ENCODE peak calls at places on chromosomes 12 and 14, in six cellular contexts. One of them, this sample, is unnamed.
A peak's percentile ranks its signal among the peaks of the same experiment; 100 is the strongest.

GRCh38 chr12:121128908-121129704 is 3.6 kb upstream of the P2RX7 start:
- DNase-seq in AG08395: peak; percentile 52
- DNase-seq in glutamatergic neuron: no peak
- DNase-seq in stimulated activated naive B cell treated with anti-CD40 and anti-IgM and Interleukin-4, amounts not matched to agents 10 μg/mL and 1 μg/mL and 100 μg/mL, for 72 hours: peak; percentile 80
- DNase-seq in M059J: peak; percentile 73
- DNase-seq in epithelial cell of esophagus: no peak
- DNase-seq in this sample: peak; percentile 89

GRCh38 chr14:54567634-54568561 is 970 bp downstream of the SAMD4A start:
- DNase-seq in AG08395: no peak
- DNase-seq in glutamatergic neuron: peak; percentile 67
- DNase-seq in stimulated activated naive B cell treated with anti-CD40 and anti-IgM and Interleukin-4, amounts not matched to agents 10 μg/mL and 1 μg/mL and 100 μg/mL, for 72 hours: peak; percentile 61
- DNase-seq in M059J: peak; percentile 64
- DNase-seq in epithelial cell of esophagus: peak; percentile 48
- DNase-seq in this sample: peak; percentile 75

GRCh38 chr12:131362290-131363211 is 348.3 kb upstream of the SFSWAP start:
- DNase-seq in AG08395: no peak
- DNase-seq in glutamatergic neuron: no peak
- DNase-seq in stimulated activated naive B cell treated with anti-CD40 and anti-IgM and Interleukin-4, amounts not matched to agents 10 μg/mL and 1 μg/mL and 100 μg/mL, for 72 hours: no peak
- DNase-seq in M059J: no peak
- DNase-seq in epithelial cell of esophagus: no peak
- DNase-seq in this sample: no peak

GRCh38 chr12:75720807-75721206 is 209.4 kb upstream of the KRR1 start:
- DNase-seq in AG08395: no peak
- DNase-seq in glutamatergic neuron: no peak
- DNase-seq in stimulated activated naive B cell treated with anti-CD40 and anti-IgM and Interleukin-4, amounts not matched to agents 10 μg/mL and 1 μg/mL and 100 μg/mL, for 72 hours: no peak
- DNase-seq in M059J: peak; percentile 70
- DNase-seq in epithelial cell of esophagus: peak; percentile 89
- DNase-seq in this sample: no peak

GRCh38 chr12:120012067-120012621 is 23.1 kb downstream of the BICDL1 start:
- DNase-seq in AG08395: no peak
- DNase-seq in glutamatergic neuron: peak; percentile 32
- DNase-seq in stimulated activated naive B cell treated with anti-CD40 and anti-IgM and Interleukin-4, amounts not matched to agents 10 μg/mL and 1 μg/mL and 100 μg/mL, for 72 hours: peak; percentile 86
- DNase-seq in M059J: peak; percentile 89
- DNase-seq in epithelial cell of esophagus: peak; percentile 24
- DNase-seq in this sample: no peak

GRCh38 chr12:5447329-5447728 is 15.4 kb downstream of the NTF3 start:
- DNase-seq in AG08395: no peak
- DNase-seq in glutamatergic neuron: no peak
- DNase-seq in stimulated activated naive B cell treated with anti-CD40 and anti-IgM and Interleukin-4, amounts not matched to agents 10 μg/mL and 1 μg/mL and 100 μg/mL, for 72 hours: no peak
- DNase-seq in M059J: no peak
- DNase-seq in epithelial cell of esophagus: no peak
- DNase-seq in this sample: no peak

GRCh38 chr12:51873251-51873994 is 14.5 kb upstream of the ANKRD33 start:
- DNase-seq in AG08395: no peak
- DNase-seq in glutamatergic neuron: peak; percentile 17
- DNase-seq in stimulated activated naive B cell treated with anti-CD40 and anti-IgM and Interleukin-4, amounts not matched to agents 10 μg/mL and 1 μg/mL and 100 μg/mL, for 72 hours: no peak
- DNase-seq in M059J: no peak
- DNase-seq in epithelial cell of esophagus: no peak
- DNase-seq in this sample: no peak

GRCh38 chr12:10310926-10311705 is 3.4 kb downstream of the KLRD1 start:
- DNase-seq in AG08395: no peak
- DNase-seq in glutamatergic neuron: no peak
- DNase-seq in stimulated activated naive B cell treated with anti-CD40 and anti-IgM and Interleukin-4, amounts not matched to agents 10 μg/mL and 1 μg/mL and 100 μg/mL, for 72 hours: no peak
- DNase-seq in M059J: peak; percentile 13
- DNase-seq in epithelial cell of esophagus: peak; percentile 58
- DNase-seq in this sample: no peak

GRCh38 chr12:47071241-47071852 is 8.1 kb upstream of the PCED1B start:
- DNase-seq in AG08395: no peak
- DNase-seq in glutamatergic neuron: no peak
- DNase-seq in stimulated activated naive B cell treated with anti-CD40 and anti-IgM and Interleukin-4, amounts not matched to agents 10 μg/mL and 1 μg/mL and 100 μg/mL, for 72 hours: no peak
- DNase-seq in M059J: peak; percentile 45
- DNase-seq in epithelial cell of esophagus: peak; percentile 26
- DNase-seq in this sample: no peak

GRCh38 chr12:27333311-27334009 is 824 bp downstream of the BMAL2 start:
- DNase-seq in AG08395: peak; percentile 9
- DNase-seq in glutamatergic neuron: peak; percentile 40
- DNase-seq in stimulated activated naive B cell treated with anti-CD40 and anti-IgM and Interleukin-4, amounts not matched to agents 10 μg/mL and 1 μg/mL and 100 μg/mL, for 72 hours: peak; percentile 62
- DNase-seq in M059J: peak; percentile 44
- DNase-seq in epithelial cell of esophagus: peak; percentile 62
- DNase-seq in this sample: peak; percentile 90

GRCh38 chr14:104776961-104777807 is 18.4 kb downstream of the AKT1 start:
- DNase-seq in AG08395: no peak
- DNase-seq in glutamatergic neuron: no peak
- DNase-seq in stimulated activated naive B cell treated with anti-CD40 and anti-IgM and Interleukin-4, amounts not matched to agents 10 μg/mL and 1 μg/mL and 100 μg/mL, for 72 hours: no peak
- DNase-seq in M059J: no peak
- DNase-seq in epithelial cell of esophagus: no peak
- DNase-seq in this sample: no peak

GRCh38 chr12:41903014-41903702 is 241.5 kb downstream of the GXYLT1 start:
- DNase-seq in AG08395: no peak
- DNase-seq in glutamatergic neuron: no peak
- DNase-seq in stimulated activated naive B cell treated with anti-CD40 and anti-IgM and Interleukin-4, amounts not matched to agents 10 μg/mL and 1 μg/mL and 100 μg/mL, for 72 hours: no peak
- DNase-seq in M059J: no peak
- DNase-seq in epithelial cell of esophagus: no peak
- DNase-seq in this sample: no peak

GRCh38 chr14:101879212-101880015 is 85.0 kb upstream of the DYNC1H1 start:
- DNase-seq in AG08395: no peak
- DNase-seq in glutamatergic neuron: no peak
- DNase-seq in stimulated activated naive B cell treated with anti-CD40 and anti-IgM and Interleukin-4, amounts not matched to agents 10 μg/mL and 1 μg/mL and 100 μg/mL, for 72 hours: no peak
- DNase-seq in M059J: no peak
- DNase-seq in epithelial cell of esophagus: no peak
- DNase-seq in this sample: no peak

GRCh38 chr14:36293824-36294223 is 26.6 kb downstream of the MBIP start:
- DNase-seq in AG08395: no peak
- DNase-seq in glutamatergic neuron: no peak
- DNase-seq in stimulated activated naive B cell treated with anti-CD40 and anti-IgM and Interleukin-4, amounts not matched to agents 10 μg/mL and 1 μg/mL and 100 μg/mL, for 72 hours: no peak
- DNase-seq in M059J: peak; percentile 30
- DNase-seq in epithelial cell of esophagus: peak; percentile 15
- DNase-seq in this sample: no peak

GRCh38 chr14:51862171-51862838 is 1.9 kb downstream of the GNG2 start:
- DNase-seq in AG08395: no peak
- DNase-seq in glutamatergic neuron: no peak
- DNase-seq in stimulated activated naive B cell treated with anti-CD40 and anti-IgM and Interleukin-4, amounts not matched to agents 10 μg/mL and 1 μg/mL and 100 μg/mL, for 72 hours: no peak
- DNase-seq in M059J: no peak
- DNase-seq in epithelial cell of esophagus: no peak
- DNase-seq in this sample: no peak

GRCh38 chr12:101209319-101210302 is at the start of gene SLC5A8:
- DNase-seq in AG08395: no peak
- DNase-seq in glutamatergic neuron: peak; percentile 38
- DNase-seq in stimulated activated naive B cell treated with anti-CD40 and anti-IgM and Interleukin-4, amounts not matched to agents 10 μg/mL and 1 μg/mL and 100 μg/mL, for 72 hours: no peak
- DNase-seq in M059J: no peak
- DNase-seq in epithelial cell of esophagus: peak; percentile 11
- DNase-seq in this sample: no peak

GRCh38 chr12:77016621-77017020 is 48.7 kb downstream of the E2F7 start:
- DNase-seq in AG08395: no peak
- DNase-seq in glutamatergic neuron: no peak
- DNase-seq in stimulated activated naive B cell treated with anti-CD40 and anti-IgM and Interleukin-4, amounts not matched to agents 10 μg/mL and 1 μg/mL and 100 μg/mL, for 72 hours: no peak
- DNase-seq in M059J: no peak
- DNase-seq in epithelial cell of esophagus: no peak
- DNase-seq in this sample: no peak